ENCODE peak calls at places on chromosomes 5 and 9, in nine cellular contexts. O is pulmonary artery endothelial cell; S is HuH-7; U is lower lobe of right lung; Z is activated T-cell treated with anti-CD3 and anti-CD28 coated beads, Interleukin-2, amount 50 U/mL, for 72 hours; X is KG1; M is retina; J is LNCaP clone FGC; R is smooth muscle cell of the brain vasculature. Q is an unnamed sample.

GRCh38 chr9:131436386-131436785 is 42.5 kb downstream of the PRRC2B start:
- DNase-seq in O (peak; percentile 50), S (no peak), U (no peak), Z (no peak), X (no peak), M (no peak), J (no peak), R (peak; percentile 40), Q (no peak)

GRCh38 chr9:21684831-21685362 is 117.5 kb upstream of the MTAP start:
- DNase-seq in O (peak; percentile 90), S (no peak), U (no peak), Z (peak; percentile 45), X (no peak), M (no peak), J (no peak), R (no peak), Q (no peak)

GRCh38 chr5:73282923-73283322 is 109.9 kb downstream of the TMEM174 start:
- DNase-seq in O (no peak), S (no peak), U (no peak), Z (no peak), X (no peak), M (no peak), J (peak; percentile 98), R (no peak), Q (no peak)

GRCh38 chr5:150293091-150293941 is 3.7 kb upstream of the CAMK2A start:
- DNase-seq in O (no peak), S (no peak), U (no peak), Z (no peak), X (no peak), M (peak; percentile 56), J (no peak), R (no peak), Q (no peak)

GRCh38 chr5:57575839-57576238 is 93.2 kb upstream of the ACTBL2 start:
- DNase-seq in O (no peak), S (no peak), U (no peak), Z (no peak), X (no peak), M (no peak), J (no peak), R (no peak), Q (no peak)

GRCh38 chr5:179872356-179873160 is 13.9 kb upstream of the MRNIP start:
- DNase-seq in O (no peak), S (no peak), U (no peak), Z (no peak), X (no peak), M (no peak), J (no peak), R (no peak), Q (no peak)

GRCh38 chr9:137745541-137745991 is 126.8 kb downstream of the EHMT1 start:
- DNase-seq in O (no peak), S (peak; percentile 46), U (no peak), Z (peak; percentile 23), X (no peak), M (peak; percentile 32), J (peak; percentile 56), R (peak; percentile 50), Q (no peak)

GRCh38 chr9:136045595-136046554 is 49.2 kb downstream of the NACC2 start:
- DNase-seq in O (no peak), S (no peak), U (peak; percentile 81), Z (no peak), X (no peak), M (no peak), J (no peak), R (no peak), Q (no peak)

GRCh38 chr5:115838885-115839518 is 2.4 kb downstream of the ATG12 start:
- DNase-seq in O (no peak), S (peak; percentile 39), U (no peak), Z (no peak), X (no peak), M (peak; percentile 39), J (peak; percentile 30), R (no peak), Q (no peak)

GRCh38 chr5:180649297-180650039 is at the start of gene FLT4:
- DNase-seq in O (no peak), S (no peak), U (no peak), Z (no peak), X (no peak), M (no peak), J (no peak), R (no peak), Q (no peak)

GRCh38 chr9:116450378-116451139 is 236.5 kb upstream of the TRIM32 start:
- DNase-seq in O (no peak), S (no peak), U (peak; percentile 48), Z (no peak), X (no peak), M (no peak), J (no peak), R (peak; percentile 75), Q (no peak)

GRCh38 chr9:98335666-98336065 is 80.2 kb upstream of the TBC1D2 start:
- DNase-seq in O (no peak), S (no peak), U (no peak), Z (no peak), X (no peak), M (no peak), J (no peak), R (no peak), Q (no peak)

GRCh38 chr5:16464664-16465543 is 696 bp downstream of the ZNF622 start:
- DNase-seq in O (no peak), S (no peak), U (peak; percentile 46), Z (no peak), X (peak; percentile 4), M (no peak), J (no peak), R (no peak), Q (no peak)

GRCh38 chr9:133772581-133772980 is 34.4 kb upstream of the SARDH start:
- DNase-seq in O (no peak), S (no peak), U (no peak), Z (no peak), X (no peak), M (no peak), J (no peak), R (no peak), Q (no peak)

GRCh38 chr5:180068519-180069090 is 3.0 kb downstream of the RNF130 start:
- DNase-seq in O (no peak), S (no peak), U (no peak), Z (no peak), X (no peak), M (no peak), J (no peak), R (no peak), Q (no peak)

GRCh38 chr5:89697581-89697980 is 712.0 kb downstream of the CETN3 start:
- DNase-seq in O (no peak), S (no peak), U (no peak), Z (no peak), X (no peak), M (no peak), J (no peak), R (no peak), Q (no peak)

GRCh38 chr5:134007581-134008256 is 2.9 kb upstream of the VDAC1 start:
- DNase-seq in O (no peak), S (peak; percentile 47), U (no peak), Z (no peak), X (no peak), M (peak; percentile 37), J (no peak), R (no peak), Q (no peak)

GRCh38 chr5:170821257-170821800 is 37.8 kb downstream of the GABRP start:
- DNase-seq in O (no peak), S (no peak), U (no peak), Z (no peak), X (no peak), M (no peak), J (peak; percentile 96), R (no peak), Q (no peak)

GRCh38 chr5:174287761-174288160 is 242.3 kb downstream of the NSG2 start:
- DNase-seq in O (no peak), S (no peak), U (no peak), Z (no peak), X (no peak), M (no peak), J (no peak), R (no peak), Q (no peak)

GRCh38 chr5:71651554-71651953 is 64.4 kb downstream of the MCCC2 start:
- DNase-seq in O (no peak), S (no peak), U (no peak), Z (peak; percentile 20), X (no peak), M (no peak), J (no peak), R (no peak), Q (no peak)

GRCh38 chr9:136225366-136225747 is 20.3 kb downstream of the QSOX2 start:
- DNase-seq in O (no peak), S (no peak), U (no peak), Z (no peak), X (no peak), M (no peak), J (no peak), R (no peak), Q (no peak)

GRCh38 chr5:161183559-161183958 is 331.5 kb upstream of the ATP10B start:
- DNase-seq in O (no peak), S (no peak), U (no peak), Z (no peak), X (no peak), M (no peak), J (no peak), R (no peak), Q (no peak)

GRCh38 chr9:83477571-83477970 is 60.6 kb downstream of the FRMD3 start:
- DNase-seq in O (no peak), S (no peak), U (no peak), Z (no peak), X (no peak), M (no peak), J (no peak), R (no peak), Q (no peak)

Q was measured in SK-N-MC.